ENCODE peak calls at places on chromosomes 7 and 10, in eight cellular contexts. D, Y, V, E, P, X, F and G are unnamed samples.

GRCh38 chr7:44489955-44490350 is 505 bp downstream of the NUDCD3 start:
- DNase-seq in F (no peak), Y (peak; percentile 21), E (peak; percentile 25), V (no peak), P (peak; percentile 46), X (no peak), D (no peak), G (peak; percentile 65)

GRCh38 chr7:133300811-133301210 is 47.9 kb downstream of the EXOC4 start:
- DNase-seq in X (no peak), V (no peak), E (peak; percentile 49), P (no peak), D (no peak), F (no peak), Y (no peak), G (no peak)

GRCh38 chr7:10973942-10974716 is 457 bp downstream of the PHF14 start:
- DNase-seq in X (peak; percentile 57), P (peak; percentile 28), Y (no peak), V (no peak), F (peak; percentile 9), E (peak; percentile 44), D (no peak), G (no peak)

GRCh38 chr10:89281606-89282395 is 20.0 kb upstream of the IFIT2 start:
- DNase-seq in X (no peak), D (no peak), Y (no peak), P (peak; percentile 64), F (no peak), V (no peak), E (no peak), G (no peak)

GRCh38 chr10:32983333-32983909 is 25.4 kb upstream of the ITGB1 start:
- DNase-seq in V (no peak), P (peak; percentile 98), E (peak; percentile 97), X (no peak), Y (no peak), D (no peak), F (peak; percentile 31), G (no peak)

GRCh38 chr7:43572516-43573049 is 10.3 kb upstream of the STK17A start:
- DNase-seq in D (no peak), Y (no peak), F (peak; percentile 74), V (no peak), P (peak; percentile 97), E (peak; percentile 100), X (no peak), G (no peak)

GRCh38 chr10:108060246-108060645 is 895.7 kb upstream of the SORCS1 start:
- DNase-seq in D (no peak), Y (no peak), X (no peak), P (peak; percentile 76), F (no peak), V (no peak), E (no peak), G (no peak)

GRCh38 chr7:128030999-128031681 is at the start of gene LRRC4:
- DNase-seq in P (no peak), V (no peak), X (peak; percentile 63), F (no peak), D (peak; percentile 76), E (peak; percentile 43), Y (no peak), G (peak; percentile 74)

GRCh38 chr7:33623267-33623666 is 282.1 kb upstream of the BMPER start:
- DNase-seq in D (no peak), P (no peak), F (no peak), X (no peak), Y (no peak), E (peak; percentile 19), V (no peak), G (no peak)

GRCh38 chr7:133854739-133855138 is 272.4 kb upstream of the LRGUK start:
- DNase-seq in P (peak; percentile 69), D (no peak), Y (peak; percentile 12), E (peak; percentile 76), F (no peak), X (no peak), V (no peak), G (no peak)

GRCh38 chr10:107126668-107127067 is 37.8 kb downstream of the SORCS1 start:
- DNase-seq in V (no peak), E (no peak), D (no peak), X (no peak), F (no peak), Y (no peak), P (no peak), G (no peak)

GRCh38 chr7:101581891-101582290 is 47.2 kb downstream of the MYL10 start:
- DNase-seq in Y (no peak), V (no peak), E (no peak), F (no peak), D (no peak), P (no peak), X (peak; percentile 10), G (no peak)

GRCh38 chr7:100978300-100978699 is 8.9 kb downstream of the MUC12 start:
- DNase-seq in D (no peak), E (no peak), F (no peak), Y (no peak), V (no peak), P (no peak), X (no peak), G (no peak)

GRCh38 chr7:44277391-44277790 is 48.0 kb downstream of the CAMK2B start:
- DNase-seq in D (peak; percentile 24), E (no peak), F (no peak), X (no peak), Y (no peak), V (peak; percentile 20), P (no peak), G (peak; percentile 61)

GRCh38 chr10:104441601-104442000 is 88.0 kb downstream of the CFAP58 start:
- DNase-seq in X (no peak), E (peak; percentile 93), D (no peak), Y (no peak), V (no peak), P (peak; percentile 9), F (no peak), G (no peak)

DNA sequence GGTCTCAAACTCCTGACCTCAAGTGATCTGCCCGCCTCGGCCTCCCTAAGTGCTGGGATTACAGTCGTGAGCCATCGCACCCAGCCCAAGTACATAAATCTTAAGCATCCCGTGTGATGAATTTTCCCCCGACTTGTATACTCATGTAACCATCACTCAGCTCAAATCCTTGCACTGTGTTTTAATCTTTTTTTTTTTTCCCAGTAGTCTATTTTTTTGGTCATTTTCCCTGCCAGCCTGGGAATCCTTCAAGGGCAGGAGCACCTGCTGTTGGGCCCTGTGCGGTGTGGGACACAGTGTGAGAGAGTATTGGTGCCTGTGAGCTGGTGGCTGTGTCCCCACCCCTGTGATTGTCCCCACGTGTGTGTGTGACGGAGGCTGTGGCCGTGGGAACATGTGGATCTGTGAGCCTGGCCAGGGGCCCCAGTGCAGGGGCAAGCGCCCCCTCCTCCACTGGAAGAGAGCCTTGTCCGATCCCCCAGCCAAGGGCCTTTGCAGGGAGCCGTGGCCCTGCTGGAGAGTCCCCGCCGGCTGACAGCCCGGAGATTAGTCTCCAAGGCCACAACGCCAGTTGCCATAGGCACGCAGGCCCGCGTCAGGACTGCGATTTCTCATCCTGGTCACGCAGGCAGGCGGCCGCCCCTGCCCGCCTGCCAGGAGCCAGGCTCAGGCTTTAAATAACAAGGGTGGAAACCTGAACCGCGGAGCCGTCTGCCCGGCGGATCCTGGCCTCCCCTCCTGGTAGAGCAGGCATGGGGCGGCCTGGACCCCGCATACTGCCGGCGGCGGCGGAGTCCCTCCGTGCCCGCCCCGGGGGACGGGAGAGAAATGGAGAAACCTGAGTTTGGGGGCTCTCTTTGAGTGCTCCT is 26.5 kb downstream of the GTF2IRD1 start:
- DNase-seq in V (no peak), Y (peak; percentile 79), E (peak; percentile 93), F (peak; percentile 96), P (no peak), D (peak; percentile 82), X (peak; percentile 81), G (peak; percentile 89)
- H3K4me1 ChIP-seq in V (peaks cover 50% of the 10 kb centered on the region), Y (peaks cover 45% of the 10 kb centered on the region), E (peaks cover 56% of the 10 kb centered on the region), F (peaks cover 78% of the 10 kb centered on the region), P (peaks cover 45% of the 10 kb centered on the region), D (peaks cover 50% of the 10 kb centered on the region), X (peaks cover 4% of the 10 kb centered on the region), G (peaks cover 69% of the 10 kb centered on the region)

GRCh38 chr7:149608168-149608567 is 110.6 kb upstream of the ZNF746 start:
- DNase-seq in F (no peak), V (no peak), P (no peak), X (no peak), Y (no peak), D (no peak), E (no peak), G (no peak)
- H3K4me1 ChIP-seq in F (no peaks in the 10 kb centered on the region), V (no peaks in the 10 kb centered on the region), P (no peaks in the 10 kb centered on the region), X (no peaks in the 10 kb centered on the region), Y (no peaks in the 10 kb centered on the region), D (no peaks in the 10 kb centered on the region), E (no peaks in the 10 kb centered on the region), G (no peaks in the 10 kb centered on the region)

GRCh38 chr10:124085680-124086079 is 7.7 kb downstream of the CHST15 start:
- DNase-seq in F (no peak), X (no peak), V (no peak), D (no peak), Y (no peak), P (no peak), E (no peak), G (no peak)

GRCh38 chr10:124086097-124086710 is 7.2 kb downstream of the CHST15 start:
- DNase-seq in P (no peak), Y (no peak), E (no peak), F (no peak), X (no peak), V (no peak), D (no peak), G (no peak)

GRCh38 chr10:124088944-124089343 is 4.5 kb downstream of the CHST15 start:
- DNase-seq in D (no peak), X (no peak), E (no peak), P (peak; percentile 14), F (no peak), V (no peak), Y (no peak), G (no peak)

GRCh38 chr10:124087672-124088634 is 5.4 kb downstream of the CHST15 start:
- DNase-seq in F (peak; percentile 55), D (peak; percentile 79), Y (peak; percentile 49), X (no peak), E (no peak), P (no peak), V (no peak), G (peak; percentile 89)

GRCh38 chr10:124086787-124087671 is 6.4 kb downstream of the CHST15 start:
- DNase-seq in X (no peak), V (no peak), F (no peak), E (no peak), P (no peak), Y (no peak), D (no peak), G (no peak)
- H3K4me1 ChIP-seq in X (no peaks in the 10 kb centered on the region), V (no peaks in the 10 kb centered on the region), F (peaks cover 25% of the 10 kb centered on the region), E (no peaks in the 10 kb centered on the region), P (peaks cover 18% of the 10 kb centered on the region), Y (no peaks in the 10 kb centered on the region), D (peaks cover 46% of the 10 kb centered on the region), G (peaks cover 36% of the 10 kb centered on the region)

GRCh38 chr10:70597856-70598815 is 4.4 kb downstream of the PRF1 start:
- DNase-seq in E (no peak), V (peak; percentile 32), P (no peak), X (no peak), Y (no peak), F (no peak), D (no peak), G (no peak)

GRCh38 chr10:70595566-70596016 is 7.0 kb downstream of the PRF1 start:
- DNase-seq in V (peak; percentile 73), P (no peak), D (no peak), F (no peak), X (no peak), Y (no peak), E (no peak), G (no peak)

GRCh38 chr10:70596110-70596798 is 6.3 kb downstream of the PRF1 start:
- DNase-seq in F (no peak), X (no peak), Y (no peak), D (no peak), V (peak; percentile 83), P (no peak), E (no peak), G (no peak)

GRCh38 chr10:70598857-70599295 is 3.7 kb downstream of the PRF1 start:
- DNase-seq in E (no peak), P (no peak), D (no peak), V (peak; percentile 30), Y (no peak), X (no peak), F (no peak), G (peak; percentile 77)

GRCh38 chr10:70596860-70597809 is 5.4 kb downstream of the PRF1 start:
- DNase-seq in E (no peak), D (no peak), Y (no peak), X (no peak), V (peak; percentile 28), F (no peak), P (no peak), G (no peak)
- H3K4me1 ChIP-seq in E (no peaks in the 10 kb centered on the region), D (no peaks in the 10 kb centered on the region), Y (no peaks in the 10 kb centered on the region), X (peaks cover 4% of the 10 kb centered on the region), V (peaks cover 18% of the 10 kb centered on the region), F (no peaks in the 10 kb centered on the region), P (peaks cover 5% of the 10 kb centered on the region), G (no peaks in the 10 kb centered on the region)